ENCODE peak calls at places on chromosomes 13 and 19, in eight cellular contexts. B is HCT116, J is astrocyte of the cerebellum, U is GM12864, D is cardiac muscle cell, I is GM06990, F is fibroblast of pulmonary artery, A is heart left ventricle. S is an unnamed sample.

GRCh38 chr19:47111081-47111589 is 2.4 kb downstream of the ZC3H4 start:
- DNase-seq in B (no peak), J (no peak), U (no peak), D (no peak), I (peak; percentile 60), F (no peak), A (no peak), S (peak; percentile 19)

GRCh38 chr13:46964789-46965527 is 68.1 kb upstream of the HTR2A start:
- DNase-seq in B (no peak), J (peak; percentile 12), U (no peak), D (peak; percentile 32), I (no peak), F (peak; percentile 45), A (no peak), S (peak; percentile 32)

GRCh38 chr13:110434629-110435028 is 126.9 kb downstream of the RAB20 start:
- DNase-seq in B (no peak), J (no peak), U (no peak), D (no peak), I (no peak), F (no peak), A (no peak), S (no peak)

GRCh38 chr19:42553292-42554045 is 25.2 kb upstream of the CEACAM1 start:
- DNase-seq in B (no peak), J (peak; percentile 26), U (no peak), D (peak; percentile 82), I (no peak), F (peak; percentile 58), A (peak; percentile 60), S (peak; percentile 93)

GRCh38 chr13:41383400-41383799 is 72.3 kb downstream of the NAA16 start:
- DNase-seq in B (no peak), J (no peak), U (no peak), D (no peak), I (no peak), F (peak; percentile 43), A (no peak), S (peak; percentile 16)

GRCh38 chr19:19860756-19861390 is 4.8 kb upstream of the ZNF253 start:
- DNase-seq in B (no peak), J (no peak), U (no peak), D (peak; percentile 48), I (no peak), F (no peak), A (no peak), S (peak; percentile 22)

GRCh38 chr13:70747305-70747704 is 639.1 kb upstream of the KLHL1 start:
- DNase-seq in B (no peak), J (no peak), U (no peak), D (no peak), I (no peak), F (no peak), A (no peak), S (peak; percentile 9)

GRCh38 chr13:103031332-103031873 is 34.8 kb downstream of the SLC10A2 start:
- DNase-seq in B (no peak), J (no peak), U (peak; percentile 77), D (no peak), I (peak; percentile 87), F (no peak), A (no peak), S (no peak)

GRCh38 chr13:69107436-69107835 is 1000.2 kb upstream of the ATXN8OS start:
- DNase-seq in B (no peak), J (no peak), U (no peak), D (no peak), I (no peak), F (no peak), A (no peak), S (no peak)

GRCh38 chr19:609001-609340 is 19.3 kb downstream of the HCN2 start:
- DNase-seq in B (no peak), J (no peak), U (no peak), D (no peak), I (no peak), F (no peak), A (peak; percentile 80), S (no peak)

GRCh38 chr13:84645196-84646071 is 763.2 kb upstream of the SLITRK1 start:
- DNase-seq in B (no peak), J (no peak), U (no peak), D (no peak), I (no peak), F (peak; percentile 37), A (no peak), S (peak; percentile 16)

GRCh38 chr19:40502647-40503046 is 35.8 kb downstream of the SPTBN4 start:
- DNase-seq in B (peak; percentile 41), J (no peak), U (no peak), D (no peak), I (no peak), F (no peak), A (no peak), S (peak; percentile 6)

DNA sequence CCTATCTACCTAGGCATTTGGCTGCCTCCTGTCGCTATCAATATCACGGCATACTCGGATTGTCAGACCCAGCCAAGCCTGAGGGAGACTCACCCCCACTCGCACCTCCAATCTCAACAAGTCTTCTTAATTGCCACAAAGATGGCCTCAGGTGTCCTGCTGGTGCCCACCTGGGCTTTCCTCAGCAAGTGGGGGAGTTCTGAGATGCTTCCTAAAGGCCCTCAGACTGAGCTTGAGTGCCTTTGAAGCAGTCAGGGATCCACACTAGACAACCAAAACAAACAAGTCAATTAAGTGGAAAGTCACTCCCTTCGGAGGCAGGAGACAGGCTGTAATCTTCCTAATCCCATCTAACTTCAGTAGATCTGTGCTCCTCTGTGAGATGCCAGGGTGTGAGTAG is 68.4 kb upstream of the SERP2 start:
- DNase-seq in B (peak; percentile 13), J (no peak), U (no peak), D (no peak), I (no peak), F (no peak), A (no peak), S (no peak)
- H3K4me3 ChIP-seq in B (no peak overlapping the region), J (no peak overlapping the region), U (no peak overlapping the region), D (no peak overlapping the region), I (no peak overlapping the region), F (no peak overlapping the region), A (no peak overlapping the region), S (no peak overlapping the region)

GRCh38 chr13:99894835-99895427 is 76.6 kb downstream of the ZIC5 start:
- DNase-seq in B (no peak), J (no peak), U (no peak), D (no peak), I (no peak), F (peak; percentile 1), A (no peak), S (no peak)

GRCh38 chr13:99895428-99895998 is 76.1 kb downstream of the ZIC5 start:
- DNase-seq in B (no peak), J (no peak), U (no peak), D (peak; percentile 5), I (no peak), F (peak; percentile 1), A (no peak), S (no peak)

GRCh38 chr13:99896712-99897440 is 74.7 kb downstream of the ZIC5 start:
- DNase-seq in B (no peak), J (no peak), U (no peak), D (no peak), I (no peak), F (no peak), A (no peak), S (no peak)

GRCh38 chr13:99894105-99894504 is 77.5 kb downstream of the ZIC5 start:
- DNase-seq in B (no peak), J (no peak), U (no peak), D (no peak), I (no peak), F (no peak), A (no peak), S (no peak)

DNA sequence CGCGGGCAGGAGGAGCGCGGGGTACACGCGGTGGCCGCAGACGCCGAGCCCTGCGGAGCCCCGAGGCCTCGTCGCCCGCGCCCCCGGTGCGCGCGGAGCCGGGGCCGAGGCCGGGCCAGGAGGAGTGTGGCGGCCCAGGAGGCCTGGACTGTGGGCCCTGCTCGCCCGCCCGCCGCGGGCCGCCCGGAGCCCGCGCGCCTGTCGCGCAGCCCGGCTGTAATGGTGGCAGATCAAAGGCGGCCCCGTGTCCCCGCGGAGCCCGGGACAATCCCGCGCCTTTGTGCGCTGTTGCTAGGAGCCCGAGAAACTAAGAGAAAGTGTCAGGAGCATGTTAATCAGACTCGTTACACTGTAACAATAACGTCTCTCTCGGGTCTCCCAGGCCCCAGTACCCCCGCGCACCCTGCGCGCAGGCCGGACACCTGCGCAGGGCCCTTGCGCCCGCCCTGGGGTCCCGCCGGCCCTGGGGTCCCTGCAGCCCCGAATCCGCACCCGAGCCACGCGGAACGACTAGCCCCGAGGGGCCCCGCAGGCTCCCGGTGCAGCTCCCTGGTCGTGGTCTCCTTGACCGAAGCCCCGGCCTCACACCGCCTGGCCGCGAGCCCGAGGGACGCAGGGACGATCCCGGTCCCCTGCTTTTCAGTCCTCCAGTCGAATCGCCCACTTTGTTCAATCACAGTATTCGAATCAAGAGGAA is 75.4 kb downstream of the ZIC5 start:
- DNase-seq in B (no peak), J (no peak), U (no peak), D (no peak), I (no peak), F (no peak), A (no peak), S (no peak)
- H3K4me3 ChIP-seq in B (no peak overlapping the region), J (no peak overlapping the region), U (no peak overlapping the region), D (no peak overlapping the region), I (no peak overlapping the region), F (no peak overlapping the region), A (peak overlapping the region; percentile 56), S (no peak overlapping the region)

GRCh38 chr19:13023666-13024065 is 28.4 kb downstream of the NFIX start:
- DNase-seq in B (no peak), J (no peak), U (no peak), D (peak; percentile 44), I (no peak), F (peak; percentile 52), A (no peak), S (no peak)
- H3K4me3 ChIP-seq in B (no peak overlapping the region), J (peak overlapping the region; percentile 84), U (peak overlapping the region; percentile 36), D (no peak overlapping the region), I (no peak overlapping the region), F (peak overlapping the region; percentile 51), A (peak overlapping the region; percentile 59), S (peak overlapping the region; percentile 58)

GRCh38 chr19:12787458-12787857 is 3.8 kb upstream of the JUNB start:
- DNase-seq in B (no peak), J (no peak), U (no peak), D (no peak), I (no peak), F (no peak), A (no peak), S (no peak)

GRCh38 chr19:12789904-12790619 is 1.2 kb upstream of the JUNB start:
- DNase-seq in B (peak; percentile 89), J (peak; percentile 75), U (peak; percentile 90), D (peak; percentile 99), I (peak; percentile 99), F (peak; percentile 97), A (peak; percentile 98), S (peak; percentile 99)

GRCh38 chr19:12789098-12789903 is 2.0 kb upstream of the JUNB start:
- DNase-seq in B (no peak), J (no peak), U (no peak), D (no peak), I (no peak), F (peak; percentile 42), A (no peak), S (peak; percentile 50)

GRCh38 chr19:12788025-12788681 is 3.1 kb upstream of the JUNB start:
- DNase-seq in B (no peak), J (no peak), U (no peak), D (peak; percentile 25), I (no peak), F (no peak), A (no peak), S (no peak)

DNA sequence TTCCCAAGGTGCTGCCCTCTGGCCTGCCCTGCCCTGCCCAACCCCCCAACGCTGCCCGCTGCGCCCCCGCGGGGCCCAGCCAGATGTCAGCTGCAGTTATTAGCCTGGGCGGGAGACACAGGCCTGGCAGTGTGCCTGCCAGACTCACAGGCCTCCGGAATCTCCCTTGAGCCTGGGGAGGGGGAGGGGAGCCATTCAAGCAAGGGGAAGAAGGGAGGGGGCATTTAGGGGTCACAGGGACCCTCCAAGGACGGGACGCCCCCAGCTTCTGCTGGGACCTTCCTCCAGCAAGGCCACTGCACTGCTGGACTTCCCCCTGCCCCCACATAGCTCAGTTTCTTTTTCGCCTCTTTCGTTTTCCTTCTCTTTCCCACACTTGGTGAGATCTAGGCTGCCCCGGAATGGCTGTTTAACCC is 2.6 kb upstream of the JUNB start:
- DNase-seq in B (no peak), J (no peak), U (no peak), D (peak; percentile 78), I (peak; percentile 85), F (peak; percentile 77), A (peak; percentile 95), S (peak; percentile 79)
- H3K4me3 ChIP-seq in B (peak overlapping the region; percentile 77), J (no peak overlapping the region), U (peak overlapping the region; percentile 46), D (peak overlapping the region; percentile 25), I (peak overlapping the region; percentile 62), F (peak overlapping the region; percentile 48), A (peak overlapping the region; percentile 99), S (peak overlapping the region; percentile 100)

S was measured in choroid plexus epithelial cell.